ENCODE peak calls at places on chromosomes 4 and X, in six cellular contexts. W, Y, I, T, Q and E are unnamed samples.

GRCh38 chrX:77519765-77520164 is 72.6 kb downstream of the FGF16 start:
- DNase-seq in W (no peak), Y (no peak), I (no peak), T (no peak), Q (no peak), E (no peak)

GRCh38 chrX:150182176-150182575 is 180.9 kb upstream of the MAMLD1 start:
- DNase-seq in W (no peak), Y (no peak), I (no peak), T (no peak), Q (no peak), E (no peak)

GRCh38 chr4:148126825-148127224 is 315.4 kb downstream of the NR3C2 start:
- DNase-seq in W (no peak), Y (no peak), I (no peak), T (no peak), Q (no peak), E (no peak)

GRCh38 chr4:32789026-32789608 is 2068.9 kb downstream of the PCDH7 start:
- DNase-seq in W (no peak), Y (no peak), I (peak), T (no peak), Q (peak), E (peak)

GRCh38 chr4:172134536-172134935 is 321.3 kb downstream of the GALNTL6 start:
- DNase-seq in W (no peak), Y (no peak), I (no peak), T (no peak), Q (no peak), E (no peak)

GRCh38 chr4:78031457-78031856 is 25.7 kb upstream of the FRAS1 start:
- DNase-seq in W (no peak), Y (no peak), I (no peak), T (no peak), Q (no peak), E (no peak)

GRCh38 chrX:36957425-36958328 is 50.5 kb upstream of the FAM47C start:
- DNase-seq in W (peak), Y (no peak), I (peak), T (no peak), Q (no peak), E (peak)

GRCh38 chr4:26839534-26839951 is 21.1 kb upstream of the STIM2 start:
- DNase-seq in W (no peak), Y (no peak), I (no peak), T (no peak), Q (no peak), E (no peak)

GRCh38 chr4:11130195-11130975 is 298.3 kb downstream of the HS3ST1 start:
- DNase-seq in W (no peak), Y (no peak), I (no peak), T (no peak), Q (no peak), E (peak)

GRCh38 chr4:99946346-99947189 is at the start of gene DNAJB14:
- DNase-seq in W (peak), Y (peak), I (peak), T (no peak), Q (no peak), E (peak)

GRCh38 chr4:40710484-40711269 is 39.1 kb upstream of the NSUN7 start:
- DNase-seq in W (no peak), Y (no peak), I (no peak), T (no peak), Q (no peak), E (no peak)

GRCh38 chr4:83561381-83561780 is 25.5 kb downstream of the GPAT3 start:
- DNase-seq in W (no peak), Y (peak), I (no peak), T (no peak), Q (no peak), E (peak)

GRCh38 chr4:141425124-141425523 is 204.4 kb downstream of the ZNF330 start:
- DNase-seq in W (no peak), Y (no peak), I (no peak), T (no peak), Q (no peak), E (no peak)

GRCh38 chrX:14529288-14529989 is at the start of gene GLRA2:
- DNase-seq in W (peak), Y (no peak), I (peak), T (no peak), Q (no peak), E (peak)

GRCh38 chrX:136765957-136766356 is 14.8 kb downstream of the ARHGEF6 start:
- DNase-seq in W (no peak), Y (no peak), I (no peak), T (no peak), Q (no peak), E (no peak)

GRCh38 chr4:141131738-141132688 is 1.3 kb downstream of the RNF150 start:
- DNase-seq in W (peak), Y (no peak), I (peak), T (no peak), Q (no peak), E (no peak)

GRCh38 chr4:48827622-48828021 is 3.3 kb upstream of the OCIAD1 start:
- DNase-seq in W (no peak), Y (no peak), I (no peak), T (no peak), Q (no peak), E (no peak)

GRCh38 chr4:118279920-118280432 is 72.8 kb downstream of the PRSS12 start:
- DNase-seq in W (no peak), Y (no peak), I (no peak), T (no peak), Q (no peak), E (no peak)

GRCh38 chr4:8840816-8841455 is 30.7 kb downstream of the HMX1 start:
- DNase-seq in W (no peak), Y (no peak), I (no peak), T (no peak), Q (no peak), E (no peak)

GRCh38 chr4:14165253-14165942 is 537.9 kb upstream of the BOD1L1 start:
- DNase-seq in W (no peak), Y (no peak), I (no peak), T (no peak), Q (no peak), E (no peak)

GRCh38 chr4:44869222-44869882 is 143.0 kb upstream of the GNPDA2 start:
- DNase-seq in W (peak), Y (no peak), I (no peak), T (no peak), Q (no peak), E (peak)

GRCh38 chr4:6226506-6226905 is 26.2 kb upstream of the JAKMIP1 start:
- DNase-seq in W (no peak), Y (no peak), I (no peak), T (no peak), Q (no peak), E (no peak)

GRCh38 chrX:110318664-110318968 is 731 bp upstream of the AMMECR1 start:
- DNase-seq in W (no peak), Y (no peak), I (no peak), T (no peak), Q (no peak), E (no peak)

GRCh38 chrX:120332394-120332793 is 21.1 kb upstream of the TMEM255A start:
- DNase-seq in W (no peak), Y (no peak), I (no peak), T (no peak), Q (no peak), E (no peak)

GRCh38 chrX:1093112-1093511 is 119.3 kb downstream of the CRLF2 start:
- DNase-seq in W (no peak), Y (peak), I (no peak), T (no peak), Q (no peak), E (no peak)

GRCh38 chrX:44748014-44748413 is 95.8 kb upstream of the DUSP21 start:
- DNase-seq in W (no peak), Y (no peak), I (no peak), T (no peak), Q (no peak), E (peak)

GRCh38 chrX:66728818-66729271 is 90.0 kb upstream of the EDA2R start:
- DNase-seq in W (peak), Y (peak), I (peak), T (no peak), Q (peak), E (peak)

GRCh38 chr4:7414736-7415510 is 19.8 kb downstream of the PSAPL1 start:
- DNase-seq in W (no peak), Y (no peak), I (no peak), T (no peak), Q (no peak), E (no peak)

GRCh38 chr4:140158234-140159030 is 4.4 kb upstream of the MAML3 start:
- DNase-seq in W (no peak), Y (no peak), I (no peak), T (no peak), Q (no peak), E (no peak)

GRCh38 chr4:88753658-88754431 is 56.2 kb upstream of the NAP1L5 start:
- DNase-seq in W (no peak), Y (no peak), I (no peak), T (no peak), Q (no peak), E (no peak)

GRCh38 chr4:90025248-90025647 is 101.9 kb upstream of the CCSER1 start:
- DNase-seq in W (no peak), Y (no peak), I (peak), T (no peak), Q (no peak), E (peak)

GRCh38 chr4:10762541-10762940 is 78.0 kb upstream of the CLNK start:
- DNase-seq in W (peak), Y (no peak), I (peak), T (no peak), Q (peak), E (peak)

GRCh38 chrX:109463729-109464128 is 18.2 kb downstream of the GUCY2F start:
- DNase-seq in W (no peak), Y (no peak), I (no peak), T (no peak), Q (no peak), E (no peak)

GRCh38 chrX:45801554-45801953 is 600.9 kb upstream of the DIPK2B start:
- DNase-seq in W (peak), Y (no peak), I (peak), T (no peak), Q (no peak), E (peak)

GRCh38 chr4:153523941-153524386 is 57.8 kb downstream of the TMEM131L start:
- DNase-seq in W (no peak), Y (no peak), I (no peak), T (no peak), Q (no peak), E (no peak)